ENCODE peak calls at places on chromosome 19, in six cellular contexts. K, P, U, I, G and F are unnamed samples.

GRCh38 chr19:7742575-7742974 is 4.8 kb downstream of the CD209 start:
- DNase-seq in G (no peak), I (no peak), K (no peak), P (no peak), U (no peak), F (no peak)

GRCh38 chr19:12111176-12111575 is 29.0 kb downstream of the ZNF20 start:
- DNase-seq in P (no peak), I (no peak), U (no peak), K (no peak), G (no peak), F (no peak)

GRCh38 chr19:45497791-45498190 is 452 bp upstream of the PPM1N start:
- DNase-seq in P (no peak), G (no peak), I (no peak), U (no peak), K (no peak), F (no peak)

GRCh38 chr19:1676351-1677266 is 24.2 kb upstream of the TCF3 start:
- DNase-seq in P (no peak), I (no peak), G (no peak), K (no peak), U (no peak), F (no peak)

GRCh38 chr19:35247526-35248309 is 1.1 kb upstream of the LSR start:
- DNase-seq in K (peak; percentile 90), I (peak; percentile 79), G (peak; percentile 89), U (no peak), P (no peak), F (no peak)

GRCh38 chr19:6738726-6739389 is 622 bp upstream of the TRIP10 start:
- DNase-seq in I (no peak), U (no peak), K (peak; percentile 78), P (no peak), G (no peak), F (no peak)

GRCh38 chr19:6108721-6109633 is 1.3 kb downstream of the RFX2 start:
- DNase-seq in U (peak; percentile 59), P (peak; percentile 67), I (no peak), K (peak; percentile 62), G (no peak), F (no peak)

GRCh38 chr19:49774969-49775368 is 8.2 kb downstream of the AP2A1 start:
- DNase-seq in G (no peak), U (no peak), K (no peak), P (no peak), I (no peak), F (no peak)

GRCh38 chr19:48403606-48404005 is 10.1 kb downstream of the GRIN2D start:
- DNase-seq in G (no peak), U (peak; percentile 54), K (peak; percentile 66), I (no peak), P (no peak), F (no peak)

GRCh38 chr19:48629599-48630288 is 7.4 kb downstream of the DBP start:
- DNase-seq in I (no peak), G (no peak), P (no peak), K (peak; percentile 96), U (no peak), F (no peak)

GRCh38 chr19:2796659-2797266 is 11.5 kb downstream of the THOP1 start:
- DNase-seq in G (no peak), I (no peak), U (no peak), K (no peak), P (no peak), F (no peak)

GRCh38 chr19:22610121-22610520 is 24.0 kb upstream of the ZNF492 start:
- DNase-seq in I (peak; percentile 21), G (no peak), P (no peak), U (no peak), K (no peak), F (no peak)

GRCh38 chr19:3687774-3688706 is 12.2 kb downstream of the PIP5K1C start:
- DNase-seq in K (peak; percentile 20), G (no peak), I (no peak), P (no peak), U (no peak), F (no peak)

GRCh38 chr19:12155324-12155723 is 1.2 kb downstream of the ZNF625 start:
- DNase-seq in U (no peak), K (no peak), G (no peak), P (no peak), I (no peak), F (no peak)

GRCh38 chr19:10780368-10780767 is 55.6 kb downstream of the TMED1 start:
- DNase-seq in I (no peak), P (no peak), G (no peak), U (no peak), K (peak; percentile 63), F (peak; percentile 56)
- TF ChIP-seq CTCF in I (no peak), P (no peak), G (no peak), U (no peak), K (no peak), F (no peak)

DNA sequence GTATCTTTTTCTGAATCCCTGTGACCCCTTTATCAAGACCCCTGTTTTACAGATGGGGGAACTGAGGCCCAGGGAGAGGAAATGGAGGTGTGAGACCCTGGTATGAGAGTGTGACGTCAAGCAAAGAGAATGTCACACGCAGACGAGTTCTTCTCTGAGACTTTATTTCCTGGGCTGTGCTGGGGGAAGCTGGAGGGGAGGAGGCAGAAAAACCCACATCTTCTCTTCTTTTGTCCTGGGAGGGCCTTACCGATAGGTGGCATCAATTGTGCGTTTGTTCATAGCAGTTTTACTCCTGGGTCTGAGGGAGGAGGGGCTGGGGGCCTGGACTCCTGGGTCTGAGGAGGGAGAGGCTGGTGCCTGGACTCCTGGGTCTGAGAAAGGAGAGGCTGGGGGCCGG is 4.9 kb upstream of the KLK15 start:
- DNase-seq in K (no peak), U (no peak), I (no peak), P (no peak), G (no peak), F (no peak)
- TF ChIP-seq CTCF in K (no peak), U (no peak), I (no peak), P (no peak), G (peak; percentile 29), F (peak; percentile 11)

GRCh38 chr19:18068395-18068794 is 18.3 kb downstream of the IL12RB1 start:
- DNase-seq in K (no peak), G (no peak), I (no peak), U (no peak), P (no peak), F (no peak)
- TF ChIP-seq CTCF in K (no peak), G (no peak), I (no peak), U (no peak), P (no peak), F (no peak)

DNA sequence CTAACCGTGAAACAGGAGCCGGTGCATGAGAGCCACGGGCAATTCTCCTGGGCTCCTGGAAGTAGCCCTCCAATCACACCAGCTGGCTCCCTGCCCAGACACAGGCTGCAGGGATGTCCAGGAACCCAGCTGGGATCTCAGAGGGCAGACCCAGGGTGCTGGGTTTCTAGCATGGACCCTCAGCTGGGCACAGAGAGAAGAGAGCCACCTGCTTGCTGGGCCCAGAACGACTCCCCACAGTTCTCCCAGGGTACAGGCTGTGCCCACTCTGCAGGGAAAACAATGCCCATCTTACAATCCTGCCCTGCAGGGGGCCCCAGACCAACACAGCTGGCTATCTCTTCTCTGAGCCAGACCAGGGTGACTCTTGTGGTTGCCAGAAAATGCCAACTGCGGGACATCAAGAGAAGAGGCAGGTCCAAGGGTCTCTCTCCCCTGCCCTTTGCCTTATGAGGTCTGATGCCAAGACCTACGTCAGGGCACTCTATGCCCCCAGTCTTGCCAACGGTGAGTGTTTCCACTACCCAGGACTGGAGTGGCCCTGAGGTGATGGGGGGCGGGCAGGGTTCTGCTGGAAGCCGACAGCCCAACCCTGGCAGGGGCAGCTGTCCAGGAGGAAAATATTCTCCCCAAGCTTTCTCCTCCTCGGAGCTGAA is 64.6 kb downstream of the CEBPG start:
- DNase-seq in U (no peak), G (no peak), I (no peak), P (no peak), K (no peak), F (no peak)
- TF ChIP-seq CTCF in U (peak; percentile 61), G (no peak), I (no peak), P (no peak), K (no peak), F (no peak)

GRCh38 chr19:33705090-33705847 is 83.5 kb downstream of the CHST8 start:
- DNase-seq in U (no peak), P (no peak), G (no peak), I (no peak), K (no peak), F (no peak)
- TF ChIP-seq CTCF in U (no peak), P (no peak), G (peak; percentile 24), I (no peak), K (no peak), F (no peak)

GRCh38 chr19:47280183-47280797 is 5.6 kb downstream of the INAFM1 start:
- DNase-seq in G (no peak), P (no peak), K (peak; percentile 61), I (no peak), U (no peak), F (no peak)
- TF ChIP-seq CTCF in G (peak; percentile 45), P (peak; percentile 47), K (peak; percentile 24), I (no peak), U (peak; percentile 70), F (peak; percentile 60)